ENCODE peak calls at places on chromosomes 6 and 20, in seven cellular contexts. P, E, C, M, H, I and S are unnamed samples.

GRCh38 chr20:2771631-2772080 is 28.8 kb downstream of the CPXM1 start:
- DNase-seq in H (peak; percentile 40), P (no peak), I (no peak), M (no peak), C (no peak), E (no peak), S (no peak)

GRCh38 chr6:39167321-39167720 is 52.3 kb upstream of the SAYSD1 start:
- DNase-seq in C (no peak), P (no peak), H (no peak), I (no peak), E (no peak), M (no peak), S (no peak)

GRCh38 chr6:54802775-54803631 is 43.6 kb upstream of the FAM83B start:
- DNase-seq in I (peak; percentile 38), C (no peak), P (peak; percentile 42), H (peak; percentile 57), E (peak; percentile 31), M (peak; percentile 53), S (peak; percentile 4)

GRCh38 chr6:46367365-46367764 is 123.9 kb downstream of the RCAN2 start:
- DNase-seq in M (no peak), H (no peak), C (no peak), I (no peak), P (no peak), E (no peak), S (no peak)

GRCh38 chr6:1679691-1680068 is 70.0 kb downstream of the FOXC1 start:
- DNase-seq in H (peak; percentile 84), M (no peak), I (no peak), E (no peak), P (no peak), C (no peak), S (no peak)

GRCh38 chr20:23023621-23024187 is 11.4 kb upstream of the SSTR4 start:
- DNase-seq in H (no peak), I (no peak), E (no peak), M (no peak), P (no peak), C (no peak), S (no peak)

GRCh38 chr6:47303383-47303782 is 6.3 kb downstream of the TNFRSF21 start:
- DNase-seq in H (no peak), I (no peak), C (no peak), M (no peak), E (no peak), P (no peak), S (no peak)

GRCh38 chr6:38510205-38510604 is 129.5 kb downstream of the BTBD9 start:
- DNase-seq in M (no peak), P (peak; percentile 50), H (peak; percentile 43), I (no peak), E (no peak), C (no peak), S (no peak)

GRCh38 chr6:46490425-46491200 is 636 bp downstream of the RCAN2 start:
- DNase-seq in C (peak; percentile 73), H (no peak), E (no peak), I (no peak), P (peak; percentile 70), M (peak; percentile 37), S (peak; percentile 87)

GRCh38 chr20:23223908-23224307 is 126.7 kb upstream of the NXT1 start:
- DNase-seq in H (no peak), M (no peak), E (no peak), C (no peak), I (no peak), P (no peak), S (no peak)

GRCh38 chr6:17393335-17394191 is at the start of gene CAP2:
- DNase-seq in P (peak; percentile 73), H (peak; percentile 74), C (peak; percentile 80), E (no peak), I (no peak), M (peak; percentile 82), S (peak; percentile 90)

GRCh38 chr20:63500902-63501817 is 2.3 kb upstream of the EEF1A2 start:
- DNase-seq in H (no peak), C (no peak), P (no peak), I (no peak), M (no peak), E (no peak), S (no peak)

GRCh38 chr6:14706378-14706929 is 539.4 kb upstream of the JARID2 start:
- DNase-seq in H (peak; percentile 93), M (peak; percentile 30), E (peak; percentile 48), I (no peak), C (no peak), P (peak; percentile 100), S (no peak)

GRCh38 chr20:51767867-51768758 is at the start of gene ATP9A:
- DNase-seq in C (peak; percentile 78), H (peak; percentile 49), M (peak; percentile 61), I (no peak), P (peak; percentile 64), E (no peak), S (peak; percentile 76)

GRCh38 chr6:110462884-110463481 is 13.4 kb downstream of the SLC22A16 start:
- DNase-seq in I (no peak), M (no peak), E (no peak), C (no peak), H (no peak), P (no peak), S (no peak)

GRCh38 chr6:4008324-4009047 is 70.5 kb downstream of the FAM217A start:
- DNase-seq in E (peak; percentile 56), I (peak; percentile 58), P (peak; percentile 94), H (peak; percentile 79), C (peak; percentile 49), M (peak; percentile 88), S (no peak)

GRCh38 chr6:26272171-26272631 is 92.8 kb upstream of the BTN3A2 start:
- DNase-seq in E (no peak), M (peak; percentile 73), I (peak; percentile 61), P (peak; percentile 38), C (no peak), H (no peak), S (peak; percentile 74)

GRCh38 chr20:49768204-49769124 is 44.2 kb upstream of the SLC9A8 start:
- DNase-seq in H (peak; percentile 99), I (peak; percentile 75), P (peak; percentile 87), M (peak; percentile 79), E (no peak), C (no peak), S (peak; percentile 56)

GRCh38 chr6:136923116-136923953 is 1.2 kb downstream of the SLC35D3 start:
- DNase-seq in M (peak; percentile 6), I (no peak), C (peak; percentile 58), H (no peak), P (peak; percentile 12), E (no peak), S (peak; percentile 10)

GRCh38 chr6:46876126-46876525 is 45.6 kb downstream of the ADGRF5 start:
- DNase-seq in M (no peak), C (no peak), I (no peak), P (peak; percentile 5), H (peak; percentile 99), E (peak; percentile 28), S (peak; percentile 52)

GRCh38 chr6:132392792-132393191 is 8.5 kb downstream of the MOXD1 start:
- DNase-seq in E (peak; percentile 51), P (no peak), I (peak; percentile 49), C (no peak), H (peak; percentile 55), M (peak; percentile 22), S (no peak)

GRCh38 chr6:158174514-158174913 is 6.4 kb downstream of the GTF2H5 start:
- DNase-seq in P (peak; percentile 92), C (peak; percentile 10), E (no peak), H (peak; percentile 64), M (no peak), I (no peak), S (no peak)

GRCh38 chr6:36033935-36034334 is 6.3 kb downstream of the MAPK14 start:
- DNase-seq in P (peak; percentile 48), C (no peak), E (no peak), I (no peak), M (no peak), H (peak; percentile 12), S (no peak)

GRCh38 chr20:44762466-44763140 is 16.9 kb downstream of the KCNK15 start:
- DNase-seq in M (no peak), P (no peak), C (peak; percentile 76), H (no peak), E (no peak), I (no peak), S (peak; percentile 27)

GRCh38 chr6:129980821-129981220 is 37.6 kb upstream of the L3MBTL3 start:
- DNase-seq in P (no peak), C (no peak), M (no peak), I (no peak), E (no peak), H (no peak), S (no peak)

DNA sequence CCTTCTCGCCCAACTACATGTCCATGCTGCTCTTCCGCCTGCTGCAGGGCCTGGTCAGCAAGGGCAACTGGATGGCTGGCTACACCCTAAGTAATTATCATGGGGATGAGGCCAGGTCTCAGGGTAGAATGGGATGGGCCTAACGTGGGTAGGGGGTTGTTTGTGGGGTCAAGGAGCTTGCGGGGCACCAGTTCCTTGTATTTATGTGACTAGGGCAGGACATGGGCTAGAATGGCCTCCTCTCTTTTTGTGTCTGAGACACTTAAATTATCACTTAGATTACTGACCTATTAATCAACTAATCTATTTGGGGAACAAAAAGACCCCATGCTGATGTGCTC is 10.7 kb downstream of the SLC22A1 start:
- DNase-seq in H (no peak), P (no peak), I (no peak), M (no peak), C (peak; percentile 26), E (no peak), S (no peak)
- H3K4me3 ChIP-seq in H (no peak overlapping the region), P (no peak overlapping the region), I (no peak overlapping the region), M (no peak overlapping the region), C (no peak overlapping the region), E (no peak overlapping the region), S (no peak overlapping the region)

DNA sequence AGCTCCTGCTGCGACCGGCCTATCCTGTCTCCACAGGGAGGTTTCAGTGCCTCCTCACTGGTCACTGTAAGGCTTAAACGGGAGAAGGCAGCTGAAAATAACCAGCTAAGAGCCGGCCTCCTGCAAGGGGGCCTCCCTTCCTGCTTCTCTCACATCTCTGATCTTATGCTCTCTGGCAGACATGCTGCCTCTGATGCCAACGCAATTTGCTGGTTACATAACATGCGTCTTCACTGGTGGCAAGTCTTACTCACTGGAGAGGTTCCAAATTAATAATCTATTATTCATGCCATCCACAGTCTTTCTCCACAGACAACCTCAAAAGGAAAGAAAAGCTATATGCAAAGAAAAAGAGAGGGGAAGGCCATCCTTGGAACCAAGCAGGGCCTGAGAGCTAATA is 91.8 kb upstream of the LRFN2 start:
- DNase-seq in C (no peak), M (no peak), P (peak; percentile 14), I (no peak), H (no peak), E (no peak), S (no peak)
- TF ChIP-seq EZH2phosphoT487 in C (no peak), M (no peak), P (no peak), I (no peak), H (no peak), E (no peak), S (no peak)

GRCh38 chr20:8400461-8400860 is 268.4 kb downstream of the PLCB1 start:
- DNase-seq in C (no peak), H (no peak), P (no peak), E (no peak), M (no peak), I (no peak), S (no peak)
- H3K4me1 ChIP-seq in C (no peaks in the 10 kb centered on the region), H (no peaks in the 10 kb centered on the region), P (peaks cover 7% of the 10 kb centered on the region), E (no peaks in the 10 kb centered on the region), M (no peaks in the 10 kb centered on the region), I (peaks cover 39% of the 10 kb centered on the region), S (no peaks in the 10 kb centered on the region)

DNA sequence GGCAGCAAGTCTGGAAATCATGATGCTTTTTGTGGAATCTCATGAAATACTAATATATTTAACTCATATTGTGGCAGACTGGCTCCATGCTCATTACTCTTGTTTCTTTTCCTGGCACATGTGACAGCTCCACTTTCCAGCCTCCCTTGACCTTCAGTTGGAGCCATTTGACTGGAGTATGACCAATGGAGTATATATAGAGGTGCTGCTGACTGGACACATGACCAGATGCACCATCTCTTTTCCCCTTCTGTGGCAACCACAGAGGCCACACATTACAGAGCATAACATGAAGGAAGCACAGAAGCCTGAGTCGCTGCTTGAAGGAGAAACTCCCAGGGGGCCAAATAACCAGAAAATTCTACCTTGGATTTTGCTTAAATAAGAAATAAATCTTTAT is 77.4 kb downstream of the MKKS start:
- DNase-seq in M (no peak), H (no peak), P (no peak), I (no peak), E (no peak), C (no peak), S (no peak)
- H3K4me3 ChIP-seq in M (no peak overlapping the region), H (no peak overlapping the region), P (no peak overlapping the region), I (no peak overlapping the region), E (no peak overlapping the region), C (no peak overlapping the region), S (no peak overlapping the region)